ENCODE peak calls at places on chromosomes 6 and 20, in ten cellular contexts. D, J, I, Q, C, T, X, F, B and P are unnamed samples.

GRCh38 chr6:20487669-20488375 is 46.4 kb upstream of the CDKAL1 start:
- DNase-seq in D (no peak), J (no peak), I (no peak), Q (no peak), C (no peak), T (no peak), X (no peak), F (no peak), B (no peak), P (no peak)

GRCh38 chr6:148667395-148667794 is 79.4 kb upstream of the UST start:
- DNase-seq in D (no peak), J (no peak), I (no peak), Q (no peak), C (no peak), T (no peak), X (no peak), F (no peak), B (no peak), P (no peak)

GRCh38 chr6:41352396-41352795 is 17.0 kb downstream of the NCR2 start:
- DNase-seq in D (no peak), J (no peak), I (no peak), Q (no peak), C (no peak), T (no peak), X (no peak), F (no peak), B (no peak), P (no peak)

GRCh38 chr6:56690519-56691200 is 48.0 kb upstream of the DST start:
- DNase-seq in D (no peak), J (no peak), I (no peak), Q (no peak), C (no peak), T (no peak), X (peak; percentile 89), F (no peak), B (no peak), P (peak; percentile 63)

GRCh38 chr20:62052336-62052841 is 13.3 kb downstream of the TAF4 start:
- DNase-seq in D (no peak), J (no peak), I (no peak), Q (no peak), C (no peak), T (no peak), X (no peak), F (no peak), B (no peak), P (no peak)

GRCh38 chr6:140046030-140046632 is 671.7 kb upstream of the CITED2 start:
- DNase-seq in D (no peak), J (no peak), I (no peak), Q (no peak), C (no peak), T (no peak), X (no peak), F (no peak), B (no peak), P (no peak)

GRCh38 chr20:3203315-3204123 is 963 bp downstream of the DDRGK1 start:
- DNase-seq in D (peak; percentile 54), J (peak; percentile 20), I (no peak), Q (peak; percentile 20), C (no peak), T (no peak), X (peak; percentile 71), F (no peak), B (peak; percentile 68), P (no peak)

GRCh38 chr20:58740356-58741308 is 48.0 kb downstream of the NPEPL1 start:
- DNase-seq in D (peak; percentile 35), J (no peak), I (no peak), Q (no peak), C (no peak), T (no peak), X (no peak), F (no peak), B (no peak), P (no peak)

GRCh38 chr20:1987826-1988225 is 6.0 kb downstream of the PDYN start:
- DNase-seq in D (no peak), J (no peak), I (no peak), Q (no peak), C (no peak), T (no peak), X (peak; percentile 73), F (no peak), B (no peak), P (no peak)

GRCh38 chr6:136922680-136922996 is 537 bp downstream of the SLC35D3 start:
- DNase-seq in D (no peak), J (peak; percentile 20), I (no peak), Q (no peak), C (no peak), T (no peak), X (no peak), F (no peak), B (no peak), P (no peak)

GRCh38 chr6:132354517-132355167 is 46.6 kb downstream of the MOXD1 start:
- DNase-seq in D (peak; percentile 50), J (peak; percentile 25), I (no peak), Q (no peak), C (no peak), T (peak; percentile 14), X (no peak), F (no peak), B (peak; percentile 93), P (no peak)

GRCh38 chr6:32837651-32838113 is 857 bp downstream of the TAP2 start:
- DNase-seq in D (no peak), J (no peak), I (no peak), Q (no peak), C (no peak), T (no peak), X (peak; percentile 41), F (no peak), B (no peak), P (no peak)

GRCh38 chr6:140344149-140344913 is 969.9 kb upstream of the CITED2 start:
- DNase-seq in D (no peak), J (no peak), I (no peak), Q (no peak), C (no peak), T (no peak), X (peak; percentile 70), F (no peak), B (no peak), P (peak; percentile 54)

GRCh38 chr20:8166730-8167129 is 34.7 kb downstream of the PLCB1 start:
- DNase-seq in D (no peak), J (no peak), I (no peak), Q (no peak), C (no peak), T (no peak), X (no peak), F (no peak), B (no peak), P (no peak)

GRCh38 chr6:43579171-43579570 is 3.2 kb downstream of the POLH start:
- DNase-seq in D (no peak), J (no peak), I (no peak), Q (no peak), C (no peak), T (no peak), X (peak; percentile 34), F (no peak), B (no peak), P (peak; percentile 28)

GRCh38 chr6:147192278-147192911 is 11.8 kb upstream of the STXBP5 start:
- DNase-seq in D (no peak), J (no peak), I (no peak), Q (no peak), C (peak; percentile 25), T (no peak), X (no peak), F (no peak), B (no peak), P (no peak)

GRCh38 chr20:61904456-61904855 is 161.2 kb downstream of the TAF4 start:
- DNase-seq in D (no peak), J (no peak), I (no peak), Q (no peak), C (no peak), T (no peak), X (no peak), F (no peak), B (no peak), P (no peak)

GRCh38 chr20:50043573-50044352 is 61.0 kb downstream of the SNAI1 start:
- DNase-seq in D (peak; percentile 57), J (no peak), I (no peak), Q (no peak), C (no peak), T (no peak), X (no peak), F (no peak), B (no peak), P (no peak)
- H3K4me1 ChIP-seq in D (peaks cover 8% of the 10 kb centered on the region), J (no peaks in the 10 kb centered on the region), I (no peaks in the 10 kb centered on the region), Q (peaks cover 15% of the 10 kb centered on the region), C (no peaks in the 10 kb centered on the region), T (peaks cover 9% of the 10 kb centered on the region), X (peaks cover 22% of the 10 kb centered on the region), F (peaks cover 5% of the 10 kb centered on the region), B (peaks cover 8% of the 10 kb centered on the region), P (peaks cover 20% of the 10 kb centered on the region)

GRCh38 chr6:30194797-30195690 is 18.2 kb downstream of the TRIM26 start:
- DNase-seq in D (peak; percentile 48), J (no peak), I (no peak), Q (no peak), C (no peak), T (no peak), X (no peak), F (no peak), B (no peak), P (no peak)
- H3K36me3 ChIP-seq in D (peaks cover 73% of the 10 kb centered on the region), J (peaks cover 66% of the 10 kb centered on the region), I (peaks cover 84% of the 10 kb centered on the region), Q (no peaks in the 10 kb centered on the region), C (peaks cover 14% of the 10 kb centered on the region), T (peaks cover 44% of the 10 kb centered on the region), X (peaks cover 16% of the 10 kb centered on the region), F (peaks cover 2% of the 10 kb centered on the region), B (peaks cover 30% of the 10 kb centered on the region), P (peaks cover 48% of the 10 kb centered on the region)

DNA sequence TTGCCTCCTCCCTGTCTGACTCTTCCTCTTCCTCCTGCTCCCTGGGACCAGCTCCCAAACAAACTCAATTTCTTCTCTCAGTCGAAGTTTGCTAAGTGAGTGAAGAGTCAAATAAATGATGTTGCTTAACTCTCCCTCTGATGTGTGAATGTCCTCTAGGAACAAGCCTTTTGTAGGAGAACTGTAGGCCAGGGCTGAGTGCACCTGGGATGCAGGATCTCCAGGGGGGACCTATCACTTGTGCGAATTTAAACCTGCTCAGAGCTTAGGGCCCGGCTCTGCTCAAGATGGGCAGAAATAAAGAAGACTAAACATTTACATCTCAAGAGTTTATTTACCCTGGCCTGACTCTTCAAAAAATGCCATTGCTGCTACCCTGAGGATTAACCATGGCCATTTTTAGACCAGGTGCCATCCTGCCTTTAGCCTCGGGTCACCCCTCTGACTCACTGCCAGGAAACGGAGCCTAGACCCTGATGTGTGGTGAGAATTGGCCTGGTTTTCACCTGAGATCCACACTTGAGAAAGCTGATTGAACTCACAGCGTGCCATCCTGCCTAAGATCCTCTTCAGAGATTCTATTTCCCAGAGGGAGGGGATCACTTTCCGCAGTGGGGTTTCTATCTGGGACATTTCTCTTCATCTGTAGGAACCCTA is 63.6 kb upstream of the CD93 start:
- DNase-seq in D (peak; percentile 30), J (no peak), I (no peak), Q (no peak), C (no peak), T (no peak), X (no peak), F (no peak), B (no peak), P (no peak)
- H3K4me1 ChIP-seq in D (peaks cover 17% of the 10 kb centered on the region), J (no peaks in the 10 kb centered on the region), I (no peaks in the 10 kb centered on the region), Q (peaks cover 34% of the 10 kb centered on the region), C (no peaks in the 10 kb centered on the region), T (no peaks in the 10 kb centered on the region), X (peaks cover 85% of the 10 kb centered on the region), F (peaks cover 17% of the 10 kb centered on the region), B (peaks cover 65% of the 10 kb centered on the region), P (peaks cover 80% of the 10 kb centered on the region)

DNA sequence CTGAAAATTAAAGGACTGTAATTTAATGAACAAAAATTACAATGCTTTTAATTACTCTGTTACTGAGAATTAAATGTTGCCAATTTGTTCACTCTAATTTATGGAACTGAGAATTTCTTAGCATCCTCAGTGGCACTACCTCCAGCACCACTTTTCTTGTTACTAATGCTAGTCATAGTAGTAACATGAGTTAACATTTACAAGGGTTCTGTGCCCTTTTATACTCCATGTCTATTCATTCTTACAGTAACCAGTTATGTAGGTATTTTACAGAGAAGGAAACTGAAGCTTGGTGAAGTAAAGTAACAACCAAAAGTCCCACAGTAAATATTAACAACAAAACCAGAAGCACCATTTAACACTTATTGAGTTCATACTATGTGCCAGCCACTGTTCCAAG is 34.3 kb downstream of the RARS2 start:
- DNase-seq in D (no peak), J (no peak), I (no peak), Q (no peak), C (no peak), T (no peak), X (no peak), F (no peak), B (no peak), P (no peak)
- H3K36me3 ChIP-seq in D (peaks cover 60% of the 10 kb centered on the region), J (peaks cover 5% of the 10 kb centered on the region), I (peaks cover 28% of the 10 kb centered on the region), Q (peaks cover 23% of the 10 kb centered on the region), C (no peaks in the 10 kb centered on the region), T (peaks cover 15% of the 10 kb centered on the region), X (peaks cover 60% of the 10 kb centered on the region), F (peaks cover 4% of the 10 kb centered on the region), B (peaks cover 20% of the 10 kb centered on the region), P (peaks cover 69% of the 10 kb centered on the region)